ENCODE peak calls at places on chromosomes 5 and 9, in five cellular contexts. X, L, G, Q and S are unnamed samples.

GRCh38 chr5:139639619-139640431 is 8.3 kb upstream of the CXXC5 start:
- DNase-seq in X (peak), L (no peak), G (no peak), Q (no peak), S (peak)

GRCh38 chr9:97857603-97858392 is 4.8 kb downstream of the FOXE1 start:
- DNase-seq in X (no peak), L (no peak), G (no peak), Q (no peak), S (peak)

GRCh38 chr5:168654225-168654624 is 75.1 kb upstream of the PANK3 start:
- DNase-seq in X (peak), L (no peak), G (no peak), Q (no peak), S (no peak)

GRCh38 chr9:87610200-87611155 is 112.8 kb downstream of the DAPK1 start:
- DNase-seq in X (no peak), L (no peak), G (no peak), Q (no peak), S (no peak)

GRCh38 chr9:3863114-3863528 is 337.3 kb upstream of the RFX3 start:
- DNase-seq in X (no peak), L (peak), G (no peak), Q (no peak), S (no peak)

GRCh38 chr5:148229840-148230239 is 8.5 kb upstream of the MARCOL start:
- DNase-seq in X (no peak), L (no peak), G (no peak), Q (no peak), S (no peak)

GRCh38 chr5:101687630-101688029 is 608.5 kb downstream of the SLCO4C1 start:
- DNase-seq in X (no peak), L (no peak), G (no peak), Q (no peak), S (no peak)

GRCh38 chr5:110726249-110727024 is at the start of gene TMEM232:
- DNase-seq in X (peak), L (peak), G (peak), Q (peak), S (peak)

GRCh38 chr9:129569506-129570449 is 51.1 kb downstream of the C9orf50 start:
- DNase-seq in X (no peak), L (no peak), G (no peak), Q (no peak), S (no peak)